ENCODE peak calls at places on chromosomes 16 and 17, in nine cellular contexts. One of them, this sample, is unnamed.
A peak's percentile ranks its signal among the peaks of the same experiment; 100 is the strongest.

GRCh38 chr17:83136156-83136555 is 56.7 kb downstream of the METRNL start:
- DNase-seq in naive thymus-derived CD4-positive, alpha-beta T cell: no peak
- DNase-seq in mammary epithelial cell: no peak
- DNase-seq in BE2C: no peak
- DNase-seq in HCT116: no peak
- DNase-seq in tibial artery: peak; percentile 19
- DNase-seq in AG10803: no peak
- DNase-seq in skeletal muscle cell: no peak
- DNase-seq in endothelial cell of umbilical vein: no peak
- DNase-seq in this sample: no peak

GRCh38 chr16:896261-897199 is 74.3 kb downstream of the LMF1 start:
- DNase-seq in naive thymus-derived CD4-positive, alpha-beta T cell: no peak
- DNase-seq in mammary epithelial cell: no peak
- DNase-seq in BE2C: no peak
- DNase-seq in HCT116: no peak
- DNase-seq in tibial artery: no peak
- DNase-seq in AG10803: no peak
- DNase-seq in skeletal muscle cell: no peak
- DNase-seq in endothelial cell of umbilical vein: no peak
- DNase-seq in this sample: no peak

GRCh38 chr16:80034948-80035700 is 434.6 kb upstream of the MAF start:
- DNase-seq in naive thymus-derived CD4-positive, alpha-beta T cell: no peak
- DNase-seq in mammary epithelial cell: no peak
- DNase-seq in BE2C: no peak
- DNase-seq in HCT116: no peak
- DNase-seq in tibial artery: no peak
- DNase-seq in AG10803: no peak
- DNase-seq in skeletal muscle cell: no peak
- DNase-seq in endothelial cell of umbilical vein: no peak
- DNase-seq in this sample: no peak

GRCh38 chr16:86219655-86220445 is 290.5 kb upstream of the FOXF1 start:
- DNase-seq in naive thymus-derived CD4-positive, alpha-beta T cell: no peak
- DNase-seq in mammary epithelial cell: no peak
- DNase-seq in BE2C: no peak
- DNase-seq in HCT116: no peak
- DNase-seq in tibial artery: no peak
- DNase-seq in AG10803: peak; percentile 61
- DNase-seq in skeletal muscle cell: peak; percentile 41
- DNase-seq in endothelial cell of umbilical vein: no peak
- DNase-seq in this sample: no peak

GRCh38 chr16:4212934-4213296 is 29.0 kb downstream of the SRL start:
- DNase-seq in naive thymus-derived CD4-positive, alpha-beta T cell: no peak
- DNase-seq in mammary epithelial cell: peak; percentile 19
- DNase-seq in BE2C: no peak
- DNase-seq in HCT116: peak; percentile 13
- DNase-seq in tibial artery: no peak
- DNase-seq in AG10803: peak; percentile 70
- DNase-seq in skeletal muscle cell: no peak
- DNase-seq in endothelial cell of umbilical vein: no peak
- DNase-seq in this sample: peak; percentile 52

GRCh38 chr17:83194761-83195329 is 115.4 kb downstream of the METRNL start:
- DNase-seq in naive thymus-derived CD4-positive, alpha-beta T cell: no peak
- DNase-seq in mammary epithelial cell: no peak
- DNase-seq in BE2C: no peak
- DNase-seq in HCT116: no peak
- DNase-seq in tibial artery: peak; percentile 83
- DNase-seq in AG10803: peak; percentile 80
- DNase-seq in skeletal muscle cell: no peak
- DNase-seq in endothelial cell of umbilical vein: no peak
- DNase-seq in this sample: no peak

GRCh38 chr16:57764341-57765159 is 29.0 kb downstream of the KATNB1 start:
- DNase-seq in naive thymus-derived CD4-positive, alpha-beta T cell: no peak
- DNase-seq in mammary epithelial cell: peak; percentile 90
- DNase-seq in BE2C: peak; percentile 99
- DNase-seq in HCT116: peak; percentile 90
- DNase-seq in tibial artery: no peak
- DNase-seq in AG10803: peak; percentile 81
- DNase-seq in skeletal muscle cell: peak; percentile 55
- DNase-seq in endothelial cell of umbilical vein: peak; percentile 71
- DNase-seq in this sample: peak; percentile 95

GRCh38 chr17:49146620-49147306 is 14.2 kb downstream of the B4GALNT2 start:
- DNase-seq in naive thymus-derived CD4-positive, alpha-beta T cell: no peak
- DNase-seq in mammary epithelial cell: peak; percentile 97
- DNase-seq in BE2C: no peak
- DNase-seq in HCT116: peak; percentile 84
- DNase-seq in tibial artery: no peak
- DNase-seq in AG10803: peak; percentile 98
- DNase-seq in skeletal muscle cell: peak; percentile 97
- DNase-seq in endothelial cell of umbilical vein: peak; percentile 90
- DNase-seq in this sample: peak; percentile 98

GRCh38 chr17:7219434-7219811 is 213 bp downstream of the DLG4 start:
- DNase-seq in naive thymus-derived CD4-positive, alpha-beta T cell: no peak
- DNase-seq in mammary epithelial cell: no peak
- DNase-seq in BE2C: no peak
- DNase-seq in HCT116: no peak
- DNase-seq in tibial artery: no peak
- DNase-seq in AG10803: no peak
- DNase-seq in skeletal muscle cell: no peak
- DNase-seq in endothelial cell of umbilical vein: no peak
- DNase-seq in this sample: no peak

GRCh38 chr17:21125862-21126261 is 902 bp upstream of the DHRS7B start:
- DNase-seq in naive thymus-derived CD4-positive, alpha-beta T cell: peak; percentile 70
- DNase-seq in mammary epithelial cell: no peak
- DNase-seq in BE2C: no peak
- DNase-seq in HCT116: no peak
- DNase-seq in tibial artery: no peak
- DNase-seq in AG10803: no peak
- DNase-seq in skeletal muscle cell: no peak
- DNase-seq in endothelial cell of umbilical vein: peak; percentile 18
- DNase-seq in this sample: no peak

GRCh38 chr16:87206646-87207451 is 110.3 kb downstream of the C16orf95 start:
- DNase-seq in naive thymus-derived CD4-positive, alpha-beta T cell: no peak
- DNase-seq in mammary epithelial cell: peak; percentile 93
- DNase-seq in BE2C: no peak
- DNase-seq in HCT116: peak; percentile 28
- DNase-seq in tibial artery: no peak
- DNase-seq in AG10803: peak; percentile 84
- DNase-seq in skeletal muscle cell: peak; percentile 45
- DNase-seq in endothelial cell of umbilical vein: no peak
- DNase-seq in this sample: peak; percentile 91

GRCh38 chr16:81004646-81005353 is 1.9 kb downstream of the CMC2 start:
- DNase-seq in naive thymus-derived CD4-positive, alpha-beta T cell: peak; percentile 41
- DNase-seq in mammary epithelial cell: peak; percentile 53
- DNase-seq in BE2C: peak; percentile 29
- DNase-seq in HCT116: peak; percentile 63
- DNase-seq in tibial artery: no peak
- DNase-seq in AG10803: peak; percentile 59
- DNase-seq in skeletal muscle cell: no peak
- DNase-seq in endothelial cell of umbilical vein: peak; percentile 72
- DNase-seq in this sample: peak; percentile 67

GRCh38 chr17:39635614-39636176 is 1.2 kb upstream of the STARD3 start:
- DNase-seq in naive thymus-derived CD4-positive, alpha-beta T cell: no peak
- DNase-seq in mammary epithelial cell: no peak
- DNase-seq in BE2C: no peak
- DNase-seq in HCT116: no peak
- DNase-seq in tibial artery: no peak
- DNase-seq in AG10803: no peak
- DNase-seq in skeletal muscle cell: no peak
- DNase-seq in endothelial cell of umbilical vein: no peak
- DNase-seq in this sample: no peak

GRCh38 chr17:38428150-38428642 is at the start of gene ARHGAP23:
- DNase-seq in naive thymus-derived CD4-positive, alpha-beta T cell: no peak
- DNase-seq in mammary epithelial cell: peak; percentile 24
- DNase-seq in BE2C: peak; percentile 51
- DNase-seq in HCT116: no peak
- DNase-seq in tibial artery: peak; percentile 88
- DNase-seq in AG10803: peak; percentile 76
- DNase-seq in skeletal muscle cell: no peak
- DNase-seq in endothelial cell of umbilical vein: peak; percentile 52
- DNase-seq in this sample: no peak

GRCh38 chr17:38430316-38430715 is 2.1 kb downstream of the ARHGAP23 start:
- DNase-seq in naive thymus-derived CD4-positive, alpha-beta T cell: no peak
- DNase-seq in mammary epithelial cell: no peak
- DNase-seq in BE2C: no peak
- DNase-seq in HCT116: no peak
- DNase-seq in tibial artery: no peak
- DNase-seq in AG10803: peak; percentile 77
- DNase-seq in skeletal muscle cell: no peak
- DNase-seq in endothelial cell of umbilical vein: no peak
- DNase-seq in this sample: no peak

GRCh38 chr17:38428643-38429371 is 543 bp downstream of the ARHGAP23 start:
- DNase-seq in naive thymus-derived CD4-positive, alpha-beta T cell: no peak
- DNase-seq in mammary epithelial cell: no peak
- DNase-seq in BE2C: no peak
- DNase-seq in HCT116: no peak
- DNase-seq in tibial artery: peak; percentile 90
- DNase-seq in AG10803: peak; percentile 65
- DNase-seq in skeletal muscle cell: no peak
- DNase-seq in endothelial cell of umbilical vein: peak; percentile 56
- DNase-seq in this sample: no peak

GRCh38 chr17:38430822-38431221 is 2.6 kb downstream of the ARHGAP23 start:
- DNase-seq in naive thymus-derived CD4-positive, alpha-beta T cell: no peak
- DNase-seq in mammary epithelial cell: no peak
- DNase-seq in BE2C: no peak
- DNase-seq in HCT116: no peak
- DNase-seq in tibial artery: no peak
- DNase-seq in AG10803: no peak
- DNase-seq in skeletal muscle cell: no peak
- DNase-seq in endothelial cell of umbilical vein: no peak
- DNase-seq in this sample: no peak

GRCh38 chr17:38429476-38430100 is 1.3 kb downstream of the ARHGAP23 start:
- DNase-seq in naive thymus-derived CD4-positive, alpha-beta T cell: no peak
- DNase-seq in mammary epithelial cell: no peak
- DNase-seq in BE2C: no peak
- DNase-seq in HCT116: no peak
- DNase-seq in tibial artery: no peak
- DNase-seq in AG10803: no peak
- DNase-seq in skeletal muscle cell: no peak
- DNase-seq in endothelial cell of umbilical vein: no peak
- DNase-seq in this sample: no peak
- H3K4me3 ChIP-seq in naive thymus-derived CD4-positive, alpha-beta T cell: no peak overlapping the region
- H3K4me3 ChIP-seq in mammary epithelial cell: peak overlapping the region; percentile 68
- H3K4me3 ChIP-seq in BE2C: no peak overlapping the region
- H3K4me3 ChIP-seq in HCT116: no peak overlapping the region
- H3K4me3 ChIP-seq in tibial artery: peak overlapping the region; percentile 76
- H3K4me3 ChIP-seq in AG10803: peak overlapping the region; percentile 63
- H3K4me3 ChIP-seq in skeletal muscle cell: peak overlapping the region; percentile 84
- H3K4me3 ChIP-seq in endothelial cell of umbilical vein: peak overlapping the region; percentile 63
- H3K4me3 ChIP-seq in this sample: no peak overlapping the region

DNA sequence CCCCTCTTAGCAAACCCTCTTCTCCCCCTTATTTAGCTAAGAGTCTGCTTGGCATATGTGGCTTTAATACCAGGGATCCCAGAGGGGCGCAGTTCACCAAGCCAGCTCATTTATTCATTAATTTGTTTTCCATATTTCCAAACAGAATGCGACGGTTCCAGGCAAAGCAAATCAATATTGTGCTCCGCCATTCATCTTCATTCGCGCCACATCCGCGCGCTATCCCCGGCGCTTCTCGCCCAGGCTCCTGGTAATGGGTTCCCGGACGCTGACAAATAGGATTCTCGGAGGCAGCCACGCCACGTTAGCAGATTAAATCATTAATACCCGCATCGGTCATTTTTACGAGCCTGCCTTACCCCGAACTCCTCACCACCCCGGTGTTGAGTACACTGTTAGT is 26.1 kb upstream of the C16orf82 start:
- DNase-seq in naive thymus-derived CD4-positive, alpha-beta T cell: no peak
- DNase-seq in mammary epithelial cell: no peak
- DNase-seq in BE2C: no peak
- DNase-seq in HCT116: no peak
- DNase-seq in tibial artery: peak; percentile 38
- DNase-seq in AG10803: no peak
- DNase-seq in skeletal muscle cell: no peak
- DNase-seq in endothelial cell of umbilical vein: no peak
- DNase-seq in this sample: no peak
- H3K4me3 ChIP-seq in naive thymus-derived CD4-positive, alpha-beta T cell: no peak overlapping the region
- H3K4me3 ChIP-seq in mammary epithelial cell: no peak overlapping the region
- H3K4me3 ChIP-seq in BE2C: no peak overlapping the region
- H3K4me3 ChIP-seq in HCT116: no peak overlapping the region
- H3K4me3 ChIP-seq in tibial artery: no peak overlapping the region
- H3K4me3 ChIP-seq in AG10803: no peak overlapping the region
- H3K4me3 ChIP-seq in skeletal muscle cell: no peak overlapping the region
- H3K4me3 ChIP-seq in endothelial cell of umbilical vein: no peak overlapping the region
- H3K4me3 ChIP-seq in this sample: no peak overlapping the region

DNA sequence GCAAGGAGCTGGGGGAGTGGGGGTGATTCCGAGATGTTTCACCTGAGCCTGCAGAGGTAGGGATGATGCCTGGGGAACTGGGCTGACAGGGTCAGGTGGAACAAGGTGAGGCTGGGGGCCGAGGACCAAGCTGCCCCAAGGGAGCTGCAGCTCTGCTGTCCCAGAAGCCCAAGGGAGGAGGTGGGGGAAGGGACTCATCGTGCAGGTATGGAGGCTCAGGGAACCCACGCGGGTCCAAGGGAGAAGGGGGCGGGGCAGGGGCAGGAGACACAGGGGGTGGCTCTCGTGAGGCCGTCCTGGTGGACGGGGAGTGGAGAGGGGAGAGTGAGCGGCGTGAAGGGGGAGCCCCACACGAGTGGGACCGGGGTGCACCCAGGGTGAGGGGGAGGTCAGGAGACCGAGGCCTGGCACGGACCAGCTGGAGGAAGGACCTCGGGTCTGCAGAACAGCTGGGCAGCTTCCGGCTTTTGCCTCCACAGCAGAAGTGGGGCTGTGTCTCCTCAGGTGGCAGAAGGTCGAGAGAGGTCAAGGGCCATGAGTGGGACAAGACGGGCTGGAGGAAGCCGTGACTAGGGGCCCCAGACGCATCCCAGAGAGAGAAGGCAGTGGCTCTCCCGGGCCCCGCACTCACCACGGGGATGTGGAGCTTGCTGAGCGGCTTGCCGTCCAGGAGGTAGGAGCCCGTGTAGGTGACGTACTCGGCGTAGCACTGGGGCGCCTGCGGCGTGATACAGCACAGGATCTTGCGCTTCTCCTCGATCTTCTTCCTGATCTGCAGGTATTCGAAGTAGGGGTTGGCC is 61.1 kb downstream of the ZNF778 start:
- DNase-seq in naive thymus-derived CD4-positive, alpha-beta T cell: no peak
- DNase-seq in mammary epithelial cell: no peak
- DNase-seq in BE2C: no peak
- DNase-seq in HCT116: no peak
- DNase-seq in tibial artery: no peak
- DNase-seq in AG10803: no peak
- DNase-seq in skeletal muscle cell: no peak
- DNase-seq in endothelial cell of umbilical vein: no peak
- DNase-seq in this sample: no peak
- H3K4me3 ChIP-seq in naive thymus-derived CD4-positive, alpha-beta T cell: no peak overlapping the region
- H3K4me3 ChIP-seq in mammary epithelial cell: no peak overlapping the region
- H3K4me3 ChIP-seq in BE2C: no peak overlapping the region
- H3K4me3 ChIP-seq in HCT116: no peak overlapping the region
- H3K4me3 ChIP-seq in tibial artery: no peak overlapping the region
- H3K4me3 ChIP-seq in AG10803: no peak overlapping the region
- H3K4me3 ChIP-seq in skeletal muscle cell: no peak overlapping the region
- H3K4me3 ChIP-seq in endothelial cell of umbilical vein: no peak overlapping the region
- H3K4me3 ChIP-seq in this sample: no peak overlapping the region

DNA sequence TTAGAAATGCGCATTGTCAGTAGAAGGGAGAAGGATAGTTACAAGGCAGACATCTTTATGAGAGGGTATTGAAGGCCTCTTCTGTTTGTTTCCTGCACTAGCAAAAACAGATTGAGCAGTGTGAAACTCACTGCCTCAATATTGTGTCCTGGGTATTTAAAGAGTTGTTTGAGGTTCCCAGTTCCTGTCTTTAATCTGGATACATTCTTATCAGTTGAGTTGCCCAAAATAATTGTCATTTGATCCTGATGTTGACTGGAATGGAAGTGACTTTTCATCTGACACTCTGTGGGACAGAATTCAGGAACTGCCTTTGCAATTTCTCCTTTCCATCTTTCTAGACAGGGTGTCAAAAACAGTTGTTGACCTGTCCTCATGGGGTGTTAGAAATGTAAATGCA is 1.7 kb downstream of the ATP6V0A1 start:
- DNase-seq in naive thymus-derived CD4-positive, alpha-beta T cell: no peak
- DNase-seq in mammary epithelial cell: no peak
- DNase-seq in BE2C: no peak
- DNase-seq in HCT116: no peak
- DNase-seq in tibial artery: no peak
- DNase-seq in AG10803: no peak
- DNase-seq in skeletal muscle cell: no peak
- DNase-seq in endothelial cell of umbilical vein: no peak
- DNase-seq in this sample: no peak
- H3K4me3 ChIP-seq in naive thymus-derived CD4-positive, alpha-beta T cell: no peak overlapping the region
- H3K4me3 ChIP-seq in mammary epithelial cell: no peak overlapping the region
- H3K4me3 ChIP-seq in BE2C: peak overlapping the region; percentile 80
- H3K4me3 ChIP-seq in HCT116: no peak overlapping the region
- H3K4me3 ChIP-seq in tibial artery: peak overlapping the region; percentile 62
- H3K4me3 ChIP-seq in AG10803: peak overlapping the region; percentile 88
- H3K4me3 ChIP-seq in skeletal muscle cell: peak overlapping the region; percentile 67
- H3K4me3 ChIP-seq in endothelial cell of umbilical vein: no peak overlapping the region
- H3K4me3 ChIP-seq in this sample: no peak overlapping the region